ENCODE peak calls at places on chromosomes 5 and 9, in six cellular contexts. Z is lung, E is BJ, K is AG09319, G is cardiac fibroblast, C is H9. P is an unnamed sample.

GRCh38 chr5:141816598-141817399 is 61.4 kb downstream of the PCDH1 start:
- DNase-seq in E (no peak), G (peak), Z (no peak), C (peak), K (no peak), P (no peak)

GRCh38 chr5:139472410-139473030 is 1.7 kb downstream of the SMIM33 start:
- DNase-seq in G (no peak), Z (no peak), E (no peak), K (no peak), C (no peak), P (no peak)

GRCh38 chr9:19241728-19242127 is 11.2 kb downstream of the DENND4C start:
- DNase-seq in C (no peak), K (no peak), G (no peak), E (no peak), Z (no peak), P (no peak)

GRCh38 chr5:16596541-16596940 is 20.3 kb downstream of the RETREG1 start:
- DNase-seq in C (no peak), G (peak), E (peak), Z (no peak), K (no peak), P (no peak)

GRCh38 chr5:27906911-27907590 is 868.7 kb upstream of the CDH9 start:
- DNase-seq in E (no peak), C (no peak), Z (no peak), G (no peak), K (no peak), P (no peak)

GRCh38 chr5:74290634-74291033 is 349.9 kb downstream of the ENC1 start:
- DNase-seq in C (no peak), K (no peak), G (no peak), E (no peak), Z (no peak), P (no peak)

GRCh38 chr9:89436963-89437625 is 60.8 kb downstream of the SEMA4D start:
- DNase-seq in C (no peak), G (no peak), Z (peak), K (no peak), E (no peak), P (no peak)

GRCh38 chr5:133222979-133223378 is 171.2 kb downstream of the HSPA4 start:
- DNase-seq in K (no peak), C (no peak), E (no peak), Z (no peak), G (peak), P (no peak)

GRCh38 chr5:94903719-94904118 is 285.2 kb downstream of the SLF1 start:
- DNase-seq in K (no peak), E (no peak), G (no peak), C (no peak), Z (no peak), P (no peak)

GRCh38 chr9:128136816-128137793 is 9.6 kb upstream of the PTGES2 start:
- DNase-seq in G (peak), Z (no peak), E (no peak), C (no peak), K (no peak), P (no peak)

GRCh38 chr5:91636351-91636750 is 253.2 kb upstream of the ARRDC3 start:
- DNase-seq in G (no peak), Z (no peak), E (no peak), K (no peak), C (no peak), P (no peak)
- TF ChIP-seq CTCF in G (no peak), Z (no peak), E (no peak), K (no peak), C (peak), P (no peak)

DNA sequence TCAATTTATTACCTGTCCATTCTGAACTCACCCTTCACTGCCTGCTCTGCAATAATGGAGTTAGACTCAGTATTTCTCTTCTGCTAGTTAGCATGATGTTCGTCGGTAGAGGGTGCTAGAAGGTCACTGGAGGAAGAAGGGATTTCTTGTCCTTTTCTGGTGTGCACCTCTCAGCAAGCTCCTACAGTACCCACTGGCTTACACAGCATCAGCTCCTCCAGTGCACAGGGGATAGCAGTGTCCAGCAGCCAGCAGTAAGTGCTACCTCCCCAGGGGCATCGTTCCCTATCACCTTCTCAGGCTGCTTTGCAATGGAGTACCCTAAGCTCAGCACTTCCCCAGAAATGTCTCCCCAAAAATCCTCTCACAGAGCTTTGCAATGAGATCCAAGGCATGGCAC is 45.9 kb upstream of the APC start:
- DNase-seq in E (no peak), G (peak), Z (no peak), C (peak), K (no peak), P (no peak)
- TF ChIP-seq CTCF in E (peak), G (peak), Z (peak), C (peak), K (peak), P (peak)

GRCh38 chr5:154276236-154276792 is 85.8 kb downstream of the GALNT10 start:
- DNase-seq in E (no peak), K (no peak), G (no peak), C (no peak), Z (no peak), P (no peak)
- TF ChIP-seq CTCF in E (no peak), K (no peak), G (no peak), C (no peak), Z (no peak), P (no peak)

DNA sequence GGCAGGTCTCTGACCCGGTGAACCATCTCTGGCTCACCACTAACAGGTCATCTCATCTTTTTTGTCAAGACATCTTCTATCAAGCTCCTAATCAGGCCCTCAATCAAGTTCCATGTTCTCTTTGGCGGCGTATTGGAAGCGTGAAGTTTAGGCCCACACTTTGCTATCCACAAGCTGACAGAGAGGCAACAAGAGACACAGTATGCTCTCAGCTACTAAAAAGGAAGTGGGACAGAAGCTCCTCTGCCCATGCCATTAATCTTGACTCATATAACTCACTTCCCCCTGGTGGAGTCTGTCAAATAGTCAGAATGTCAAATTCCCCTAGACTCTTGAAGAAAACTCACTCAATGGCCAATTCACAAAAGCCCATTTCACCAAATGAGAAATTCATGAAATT is 77.6 kb upstream of the TMC1 start:
- DNase-seq in K (no peak), C (no peak), E (no peak), G (no peak), Z (no peak), P (no peak)
- TF ChIP-seq CTCF in K (no peak), C (no peak), E (no peak), G (no peak), Z (no peak), P (no peak)

GRCh38 chr5:33032161-33033085 is 321.3 kb downstream of the NPR3 start:
- DNase-seq in Z (no peak), K (peak), E (peak), G (peak), C (no peak), P (no peak)

GRCh38 chr5:33037101-33037500 is 326.0 kb downstream of the NPR3 start:
- DNase-seq in C (no peak), Z (no peak), G (peak), E (no peak), K (no peak), P (no peak)

GRCh38 chr5:33041586-33041985 is 330.5 kb downstream of the NPR3 start:
- DNase-seq in K (no peak), C (no peak), E (no peak), Z (no peak), G (no peak), P (no peak)

GRCh38 chr5:33034777-33035176 is 323.7 kb downstream of the NPR3 start:
- DNase-seq in E (no peak), G (no peak), K (no peak), C (no peak), Z (no peak), P (no peak)

DNA sequence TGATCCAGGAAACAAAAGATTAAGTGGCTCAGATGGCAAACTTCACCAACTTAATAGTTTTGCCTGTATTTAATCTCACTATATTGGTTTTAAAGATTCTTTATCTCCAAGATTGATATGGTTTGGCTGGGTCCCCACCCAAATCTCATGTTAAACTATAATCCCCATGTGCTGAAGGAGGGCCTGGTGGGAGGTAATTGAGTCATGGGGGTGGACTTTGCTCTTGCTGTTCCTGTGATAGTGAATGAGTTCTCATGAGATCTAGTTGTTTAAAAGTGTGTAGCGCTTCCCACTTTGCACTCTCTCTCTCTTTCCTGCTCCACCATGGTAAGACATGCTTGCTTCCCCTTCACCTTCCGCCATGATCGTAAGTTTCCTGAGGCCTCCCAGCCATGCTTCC is 325.0 kb downstream of the NPR3 start:
- DNase-seq in G (no peak), E (no peak), K (no peak), Z (no peak), C (no peak), P (no peak)
- TF ChIP-seq CTCF in G (no peak), E (no peak), K (no peak), Z (no peak), C (no peak), P (no peak)